ENCODE peak calls at places on chromosomes 16 and 17, in five cellular contexts. D is A549, Q is H1, J is esophagus muscularis mucosa, X is heart left ventricle. B is an unnamed sample. For H3K4me1, the result is how much of the 10 kb centered on the place peaks cover.

GRCh38 chr17:2816688-2817087 is 20.4 kb downstream of the RAP1GAP2 start:
- DNase-seq in D (no peak), X (no peak), Q (no peak), J (no peak), B (no peak)

GRCh38 chr16:72723781-72724180 is 324.1 kb downstream of the ZFHX3 start:
- DNase-seq in J (no peak), X (no peak), D (no peak), Q (no peak), B (no peak)

GRCh38 chr17:3843935-3844516 is 2.0 kb downstream of the NCBP3 start:
- DNase-seq in Q (no peak), X (no peak), D (peak), J (no peak), B (peak)

GRCh38 chr16:5379948-5380347 is 282.4 kb upstream of the EEF2KMT start:
- DNase-seq in D (no peak), Q (no peak), X (no peak), J (no peak), B (no peak)

GRCh38 chr17:3859895-3860294 is 13.8 kb upstream of the NCBP3 start:
- DNase-seq in Q (no peak), D (no peak), J (no peak), X (no peak), B (no peak)

GRCh38 chr16:47096297-47096696 is 47.4 kb downstream of the NETO2 start:
- DNase-seq in D (no peak), Q (no peak), X (no peak), J (no peak), B (no peak)

GRCh38 chr17:31743767-31744166 is 115.3 kb downstream of the COPRS start:
- DNase-seq in J (no peak), D (no peak), X (peak), Q (no peak), B (no peak)

GRCh38 chr16:67847064-67847861 is at the start of gene CENPT:
- DNase-seq in Q (no peak), J (no peak), X (no peak), D (no peak), B (peak)

GRCh38 chr17:39838784-39839183 is 25.3 kb downstream of the IKZF3 start:
- DNase-seq in Q (no peak), D (no peak), J (no peak), X (no peak), B (no peak)

GRCh38 chr17:180380-181212 is 854 bp downstream of the DOC2B start:
- DNase-seq in X (peak), Q (no peak), J (no peak), D (no peak), B (peak)

GRCh38 chr16:87459027-87459426 is 33.8 kb downstream of the ZCCHC14 start:
- DNase-seq in X (no peak), Q (no peak), D (no peak), J (no peak), B (no peak)

GRCh38 chr16:85134794-85135153 is 22.5 kb upstream of the CIBAR2 start:
- DNase-seq in Q (no peak), D (no peak), X (peak), J (no peak), B (no peak)

GRCh38 chr16:23283571-23283970 is 18.5 kb upstream of the SCNN1B start:
- DNase-seq in X (no peak), D (no peak), Q (no peak), J (no peak), B (no peak)

GRCh38 chr17:59963738-59964454 is 644 bp downstream of the RNFT1 start:
- DNase-seq in D (peak), X (peak), Q (no peak), J (peak), B (peak)

DNA sequence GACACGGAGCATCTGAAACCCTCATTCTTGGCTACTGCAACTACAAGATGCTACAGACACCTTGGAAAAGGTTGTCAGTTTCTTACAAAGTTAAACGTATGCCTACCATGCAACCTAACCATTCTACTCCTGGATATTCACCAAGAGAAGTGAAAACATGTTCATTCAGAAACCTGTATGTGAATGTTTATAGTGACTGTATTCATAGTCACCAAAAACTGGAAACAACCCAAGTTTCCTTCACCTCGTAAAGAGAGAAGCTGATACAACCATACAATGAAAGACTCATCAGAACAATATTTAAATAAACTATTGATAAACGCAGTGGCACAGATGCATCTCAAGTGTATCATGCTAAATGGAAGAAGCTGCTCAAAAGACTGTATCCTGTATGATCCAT is 55.4 kb upstream of the CHMP6 start:
- DNase-seq in X (no peak), D (no peak), J (no peak), Q (no peak), B (no peak)
- TF ChIP-seq POLR2A in X (no peak), D (no peak), J (no peak), Q (no peak), B (no peak)

GRCh38 chr16:79096246-79096645 is 504.3 kb downstream of the MAF start:
- DNase-seq in D (no peak), Q (no peak), J (no peak), X (no peak), B (no peak)

GRCh38 chr16:79090966-79091365 is 509.6 kb downstream of the MAF start:
- DNase-seq in D (no peak), J (no peak), Q (no peak), X (no peak), B (no peak)

GRCh38 chr16:79092846-79093245 is 507.7 kb downstream of the MAF start:
- DNase-seq in X (no peak), D (no peak), J (no peak), Q (no peak), B (no peak)

GRCh38 chr16:79097090-79097489 is 503.4 kb downstream of the MAF start:
- DNase-seq in X (no peak), Q (no peak), J (no peak), D (no peak), B (no peak)

GRCh38 chr16:79093554-79093967 is 507.0 kb downstream of the MAF start:
- DNase-seq in J (no peak), Q (no peak), X (peak), D (no peak), B (no peak)
- H3K4me3 ChIP-seq in J (no peak), Q (no peak), X (no peak), D (no peak), B (no peak)

DNA sequence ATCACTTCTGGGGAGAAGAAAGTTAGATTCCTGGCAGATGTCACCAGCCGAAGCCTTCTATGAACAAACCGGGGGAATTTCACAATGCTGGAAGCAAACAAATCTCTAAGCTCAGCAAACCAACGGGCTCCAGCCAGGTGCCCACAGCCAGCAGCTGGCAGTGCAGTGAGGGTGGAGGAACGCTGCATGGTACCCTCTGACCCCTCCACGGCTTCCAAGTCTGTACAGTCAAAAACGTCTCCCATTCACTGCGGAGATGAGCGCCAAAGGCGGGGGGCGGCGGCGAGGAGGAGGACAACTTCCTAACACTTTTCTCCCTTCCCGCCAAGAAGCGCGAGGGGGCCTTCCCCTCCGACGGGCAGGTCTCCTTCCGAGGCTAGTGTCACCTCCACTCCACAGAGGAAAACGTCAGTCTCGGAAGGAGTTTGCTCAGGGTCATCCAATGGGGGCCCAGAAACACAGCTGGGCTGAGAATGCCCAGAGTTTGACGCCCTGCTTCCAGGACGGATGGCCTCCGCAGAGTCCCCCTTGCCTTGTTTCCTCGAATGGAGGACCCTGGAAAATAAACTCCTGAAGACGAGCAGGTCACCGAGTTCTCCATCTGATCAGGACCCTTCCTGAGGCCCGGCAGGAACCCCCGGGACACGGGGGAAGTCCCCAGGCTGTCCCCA is 855 bp downstream of the ZNF598 start:
- DNase-seq in Q (no peak), J (no peak), D (no peak), X (peak), B (peak)
- H3K4me1 ChIP-seq in Q (under half), J (half or more), D (half or more), X (half or more), B (half or more)

GRCh38 chr16:69523571-69523970 is 42.2 kb upstream of the NFAT5 start:
- DNase-seq in X (no peak), D (no peak), Q (no peak), J (no peak), B (no peak)
- TF ChIP-seq POLR2A in X (no peak), D (no peak), Q (no peak), J (no peak), B (no peak)

GRCh38 chr16:88532434-88533241 is 37.6 kb upstream of the ZC3H18 start:
- DNase-seq in D (no peak), J (no peak), Q (no peak), X (no peak), B (peak)
- H3K4me3 ChIP-seq in D (no peak), J (peak), Q (peak), X (no peak), B (no peak)

GRCh38 chr17:28072935-28073533 is 30.6 kb downstream of the NLK start:
- DNase-seq in D (no peak), X (no peak), J (no peak), Q (no peak), B (no peak)
- H3K4me1 ChIP-seq in D (under half), X (under half), J (under half), Q (under half), B (under half)

DNA sequence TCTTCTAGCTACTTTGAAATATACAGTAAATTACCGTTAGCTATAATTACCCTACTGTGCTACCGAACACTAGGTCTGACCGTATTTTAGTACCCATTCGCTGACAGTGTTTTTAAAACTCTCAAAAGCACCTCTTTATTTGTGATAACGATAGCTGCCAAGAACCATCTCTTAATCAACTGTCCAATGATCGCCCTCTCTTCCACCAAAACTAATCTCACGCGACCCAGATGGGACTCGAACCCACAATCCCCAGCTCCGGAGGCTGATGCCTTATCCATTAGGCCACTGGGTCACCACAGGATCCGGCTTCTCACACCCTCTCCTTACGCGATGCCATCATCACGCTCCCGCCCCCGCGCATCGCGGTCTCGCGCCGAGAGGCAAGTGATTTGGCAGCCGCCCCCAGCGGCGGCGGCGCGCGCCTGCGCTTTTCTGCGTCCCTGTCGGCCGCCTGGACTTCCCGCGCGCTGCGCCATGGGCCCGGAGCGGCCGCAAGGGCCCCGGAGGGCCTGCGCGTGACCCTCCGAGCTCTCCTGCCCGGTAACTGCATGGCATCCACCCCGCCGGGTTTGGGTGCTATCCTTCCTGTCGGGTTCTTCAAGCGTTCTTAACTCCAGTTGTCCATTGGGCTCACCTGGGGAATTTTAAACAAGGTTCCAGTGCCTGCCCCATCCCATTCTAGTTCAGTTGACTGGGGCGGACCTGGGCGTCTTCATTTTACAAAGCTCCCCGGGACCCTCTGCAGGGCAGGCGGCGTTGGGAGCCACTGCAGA is 15.7 kb upstream of the KPNA2 start:
- DNase-seq in J (peak), X (peak), D (peak), Q (peak), B (peak)
- TF ChIP-seq POLR2A in J (peak), X (peak), D (peak), Q (peak), B (peak)

B was measured in body of pancreas.